ENCODE peak calls at places on chromosomes 1 and 21, in ten cellular contexts. One of them, this sample, is unnamed.

GRCh38 chr1:6083385-6083784 is 37.7 kb downstream of the KCNAB2 start:
- DNase-seq in IMR-90: no peak
- DNase-seq in BE2C: no peak
- DNase-seq in breast epithelium: no peak
- DNase-seq in cardiac muscle cell: no peak
- DNase-seq in choroid plexus epithelial cell: no peak
- DNase-seq in astrocyte of the spinal cord: no peak
- DNase-seq in brain microvascular endothelial cell: no peak
- DNase-seq in CD8-positive, alpha-beta T cell: no peak
- DNase-seq in Caco-2: no peak
- DNase-seq in this sample: no peak

GRCh38 chr1:94993931-94994645 is 67.2 kb upstream of the CNN3 start:
- DNase-seq in IMR-90: no peak
- DNase-seq in BE2C: no peak
- DNase-seq in breast epithelium: no peak
- DNase-seq in cardiac muscle cell: no peak
- DNase-seq in choroid plexus epithelial cell: no peak
- DNase-seq in astrocyte of the spinal cord: no peak
- DNase-seq in brain microvascular endothelial cell: no peak
- DNase-seq in CD8-positive, alpha-beta T cell: no peak
- DNase-seq in Caco-2: no peak
- DNase-seq in this sample: no peak

GRCh38 chr1:52651904-52652303 is 18.9 kb downstream of the SHISAL2A start:
- DNase-seq in IMR-90: no peak
- DNase-seq in BE2C: no peak
- DNase-seq in breast epithelium: no peak
- DNase-seq in cardiac muscle cell: no peak
- DNase-seq in choroid plexus epithelial cell: no peak
- DNase-seq in astrocyte of the spinal cord: no peak
- DNase-seq in brain microvascular endothelial cell: no peak
- DNase-seq in CD8-positive, alpha-beta T cell: no peak
- DNase-seq in Caco-2: peak
- DNase-seq in this sample: no peak

GRCh38 chr1:152185544-152186391 is 26.7 kb upstream of the RPTN start:
- DNase-seq in IMR-90: peak
- DNase-seq in BE2C: peak
- DNase-seq in breast epithelium: peak
- DNase-seq in cardiac muscle cell: no peak
- DNase-seq in choroid plexus epithelial cell: peak
- DNase-seq in astrocyte of the spinal cord: peak
- DNase-seq in brain microvascular endothelial cell: peak
- DNase-seq in CD8-positive, alpha-beta T cell: no peak
- DNase-seq in Caco-2: peak
- DNase-seq in this sample: no peak

GRCh38 chr1:152622803-152623202 is at the start of gene LCE3A:
- DNase-seq in IMR-90: peak
- DNase-seq in BE2C: no peak
- DNase-seq in breast epithelium: no peak
- DNase-seq in cardiac muscle cell: no peak
- DNase-seq in choroid plexus epithelial cell: no peak
- DNase-seq in astrocyte of the spinal cord: no peak
- DNase-seq in brain microvascular endothelial cell: no peak
- DNase-seq in CD8-positive, alpha-beta T cell: no peak
- DNase-seq in Caco-2: no peak
- DNase-seq in this sample: no peak

GRCh38 chr1:152252157-152252556 is 28.2 kb upstream of the HRNR start:
- DNase-seq in IMR-90: no peak
- DNase-seq in BE2C: no peak
- DNase-seq in breast epithelium: no peak
- DNase-seq in cardiac muscle cell: no peak
- DNase-seq in choroid plexus epithelial cell: peak
- DNase-seq in astrocyte of the spinal cord: no peak
- DNase-seq in brain microvascular endothelial cell: peak
- DNase-seq in CD8-positive, alpha-beta T cell: no peak
- DNase-seq in Caco-2: no peak
- DNase-seq in this sample: no peak

GRCh38 chr1:24964811-24965570 is 34.9 kb upstream of the RUNX3 start:
- DNase-seq in IMR-90: peak
- DNase-seq in BE2C: no peak
- DNase-seq in breast epithelium: peak
- DNase-seq in cardiac muscle cell: no peak
- DNase-seq in choroid plexus epithelial cell: peak
- DNase-seq in astrocyte of the spinal cord: peak
- DNase-seq in brain microvascular endothelial cell: peak
- DNase-seq in CD8-positive, alpha-beta T cell: peak
- DNase-seq in Caco-2: no peak
- DNase-seq in this sample: peak

GRCh38 chr1:6185151-6185550 is 5.0 kb upstream of the CHD5 start:
- DNase-seq in IMR-90: peak
- DNase-seq in BE2C: no peak
- DNase-seq in breast epithelium: no peak
- DNase-seq in cardiac muscle cell: no peak
- DNase-seq in choroid plexus epithelial cell: peak
- DNase-seq in astrocyte of the spinal cord: peak
- DNase-seq in brain microvascular endothelial cell: peak
- DNase-seq in CD8-positive, alpha-beta T cell: no peak
- DNase-seq in Caco-2: no peak
- DNase-seq in this sample: no peak

GRCh38 chr21:29347274-29347681 is 48.6 kb downstream of the BACH1 start:
- DNase-seq in IMR-90: peak
- DNase-seq in BE2C: no peak
- DNase-seq in breast epithelium: no peak
- DNase-seq in cardiac muscle cell: no peak
- DNase-seq in choroid plexus epithelial cell: peak
- DNase-seq in astrocyte of the spinal cord: no peak
- DNase-seq in brain microvascular endothelial cell: no peak
- DNase-seq in CD8-positive, alpha-beta T cell: no peak
- DNase-seq in Caco-2: peak
- DNase-seq in this sample: no peak

GRCh38 chr1:144551107-144551542 is 41.6 kb upstream of the PPIAL4F start:
- DNase-seq in IMR-90: no peak
- DNase-seq in BE2C: peak
- DNase-seq in breast epithelium: no peak
- DNase-seq in cardiac muscle cell: no peak
- DNase-seq in choroid plexus epithelial cell: no peak
- DNase-seq in astrocyte of the spinal cord: no peak
- DNase-seq in brain microvascular endothelial cell: no peak
- DNase-seq in CD8-positive, alpha-beta T cell: peak
- DNase-seq in Caco-2: no peak
- DNase-seq in this sample: no peak

GRCh38 chr1:107840746-107841145 is 124.2 kb downstream of the VAV3 start:
- DNase-seq in IMR-90: no peak
- DNase-seq in BE2C: no peak
- DNase-seq in breast epithelium: no peak
- DNase-seq in cardiac muscle cell: no peak
- DNase-seq in choroid plexus epithelial cell: peak
- DNase-seq in astrocyte of the spinal cord: no peak
- DNase-seq in brain microvascular endothelial cell: no peak
- DNase-seq in CD8-positive, alpha-beta T cell: no peak
- DNase-seq in Caco-2: no peak
- DNase-seq in this sample: no peak

GRCh38 chr1:115400426-115400825 is 62.4 kb upstream of the NGF start:
- DNase-seq in IMR-90: no peak
- DNase-seq in BE2C: no peak
- DNase-seq in breast epithelium: no peak
- DNase-seq in cardiac muscle cell: no peak
- DNase-seq in choroid plexus epithelial cell: no peak
- DNase-seq in astrocyte of the spinal cord: no peak
- DNase-seq in brain microvascular endothelial cell: no peak
- DNase-seq in CD8-positive, alpha-beta T cell: no peak
- DNase-seq in Caco-2: no peak
- DNase-seq in this sample: no peak

DNA sequence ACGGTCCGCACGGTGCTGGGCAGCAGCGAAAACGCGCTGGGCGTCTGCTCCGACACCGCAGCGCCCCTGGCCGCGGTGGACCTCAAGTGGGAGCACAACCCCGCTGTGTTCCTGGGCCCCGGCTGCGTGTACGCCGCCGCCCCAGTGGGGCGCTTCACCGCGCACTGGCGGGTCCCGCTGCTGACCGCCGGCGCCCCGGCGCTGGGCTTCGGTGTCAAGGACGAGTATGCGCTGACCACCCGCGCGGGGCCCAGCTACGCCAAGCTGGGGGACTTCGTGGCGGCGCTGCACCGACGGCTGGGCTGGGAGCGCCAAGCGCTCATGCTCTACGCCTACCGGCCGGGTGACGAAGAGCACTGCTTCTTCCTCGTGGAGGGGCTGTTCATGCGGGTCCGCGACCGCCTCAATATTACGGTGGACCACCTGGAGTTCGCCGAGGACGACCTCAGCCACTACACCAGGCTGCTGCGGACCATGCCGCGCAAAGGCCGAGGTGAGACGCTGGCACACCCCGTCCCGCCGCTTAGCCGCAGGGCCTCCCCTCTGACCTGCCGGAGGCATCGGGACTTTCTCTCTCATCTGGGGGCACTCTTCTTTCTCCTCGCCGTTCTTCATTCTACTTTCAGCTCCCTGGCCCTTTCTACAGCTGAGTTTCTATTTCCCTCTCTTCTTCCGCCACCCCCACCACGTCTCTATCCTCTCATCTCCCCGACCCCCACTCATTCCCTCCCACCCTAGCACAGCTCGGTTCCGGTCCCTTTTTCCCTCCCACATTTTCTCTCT is 1.0 kb downstream of the NPR1 start:
- DNase-seq in IMR-90: no peak
- DNase-seq in BE2C: peak
- DNase-seq in breast epithelium: no peak
- DNase-seq in cardiac muscle cell: peak
- DNase-seq in choroid plexus epithelial cell: no peak
- DNase-seq in astrocyte of the spinal cord: no peak
- DNase-seq in brain microvascular endothelial cell: no peak
- DNase-seq in CD8-positive, alpha-beta T cell: peak
- DNase-seq in Caco-2: peak
- DNase-seq in this sample: peak
- TF ChIP-seq CTCF in IMR-90: no peak
- TF ChIP-seq CTCF in BE2C: no peak
- TF ChIP-seq CTCF in breast epithelium: no peak
- TF ChIP-seq CTCF in cardiac muscle cell: peak
- TF ChIP-seq CTCF in choroid plexus epithelial cell: no peak
- TF ChIP-seq CTCF in astrocyte of the spinal cord: peak
- TF ChIP-seq CTCF in brain microvascular endothelial cell: peak
- TF ChIP-seq CTCF in CD8-positive, alpha-beta T cell: peak
- TF ChIP-seq CTCF in Caco-2: no peak
- TF ChIP-seq CTCF in this sample: no peak

GRCh38 chr21:39087238-39087975 is 95.8 kb downstream of the PSMG1 start:
- DNase-seq in IMR-90: no peak
- DNase-seq in BE2C: no peak
- DNase-seq in breast epithelium: no peak
- DNase-seq in cardiac muscle cell: no peak
- DNase-seq in choroid plexus epithelial cell: no peak
- DNase-seq in astrocyte of the spinal cord: peak
- DNase-seq in brain microvascular endothelial cell: no peak
- DNase-seq in CD8-positive, alpha-beta T cell: no peak
- DNase-seq in Caco-2: no peak
- DNase-seq in this sample: no peak

GRCh38 chr21:39086547-39086946 is 96.7 kb downstream of the PSMG1 start:
- DNase-seq in IMR-90: no peak
- DNase-seq in BE2C: no peak
- DNase-seq in breast epithelium: no peak
- DNase-seq in cardiac muscle cell: no peak
- DNase-seq in choroid plexus epithelial cell: no peak
- DNase-seq in astrocyte of the spinal cord: no peak
- DNase-seq in brain microvascular endothelial cell: no peak
- DNase-seq in CD8-positive, alpha-beta T cell: no peak
- DNase-seq in Caco-2: no peak
- DNase-seq in this sample: no peak

GRCh38 chr21:39087976-39088370 is 95.3 kb downstream of the PSMG1 start:
- DNase-seq in IMR-90: no peak
- DNase-seq in BE2C: no peak
- DNase-seq in breast epithelium: no peak
- DNase-seq in cardiac muscle cell: no peak
- DNase-seq in choroid plexus epithelial cell: no peak
- DNase-seq in astrocyte of the spinal cord: no peak
- DNase-seq in brain microvascular endothelial cell: no peak
- DNase-seq in CD8-positive, alpha-beta T cell: no peak
- DNase-seq in Caco-2: no peak
- DNase-seq in this sample: no peak

GRCh38 chr21:39085843-39086415 is 97.3 kb downstream of the PSMG1 start:
- DNase-seq in IMR-90: no peak
- DNase-seq in BE2C: no peak
- DNase-seq in breast epithelium: no peak
- DNase-seq in cardiac muscle cell: no peak
- DNase-seq in choroid plexus epithelial cell: no peak
- DNase-seq in astrocyte of the spinal cord: no peak
- DNase-seq in brain microvascular endothelial cell: no peak
- DNase-seq in CD8-positive, alpha-beta T cell: no peak
- DNase-seq in Caco-2: no peak
- DNase-seq in this sample: no peak

DNA sequence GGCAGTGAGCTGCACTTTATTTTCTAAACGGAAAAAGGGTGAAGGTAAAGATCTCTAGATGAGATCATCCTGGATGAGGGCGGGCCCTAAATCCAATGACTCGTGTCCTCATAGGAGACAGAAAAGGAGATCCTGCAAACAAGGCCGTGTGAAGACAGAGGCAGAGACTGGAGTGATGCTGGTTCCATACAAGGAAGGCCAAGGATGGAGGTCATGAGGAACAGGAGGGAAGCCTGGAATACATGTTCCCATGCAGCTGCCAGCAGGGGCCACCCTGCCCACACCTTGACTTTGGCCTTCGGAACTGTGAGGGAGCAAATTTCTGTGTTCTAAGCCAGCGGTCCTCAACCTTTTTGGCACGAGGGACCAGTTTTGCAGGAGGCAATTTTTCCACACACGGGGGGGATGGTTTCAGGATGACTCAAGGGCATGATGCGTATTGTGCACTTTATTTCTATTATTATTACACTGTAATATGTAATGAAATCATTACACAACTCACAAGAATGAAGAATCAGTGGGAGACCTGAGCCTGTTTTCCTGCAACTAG is 94.3 kb downstream of the PSMG1 start:
- DNase-seq in IMR-90: peak
- DNase-seq in BE2C: no peak
- DNase-seq in breast epithelium: no peak
- DNase-seq in cardiac muscle cell: no peak
- DNase-seq in choroid plexus epithelial cell: peak
- DNase-seq in astrocyte of the spinal cord: peak
- DNase-seq in brain microvascular endothelial cell: peak
- DNase-seq in CD8-positive, alpha-beta T cell: no peak
- DNase-seq in Caco-2: no peak
- DNase-seq in this sample: no peak
- TF ChIP-seq CTCF in IMR-90: no peak
- TF ChIP-seq CTCF in BE2C: peak
- TF ChIP-seq CTCF in breast epithelium: no peak
- TF ChIP-seq CTCF in cardiac muscle cell: peak
- TF ChIP-seq CTCF in choroid plexus epithelial cell: peak
- TF ChIP-seq CTCF in astrocyte of the spinal cord: peak
- TF ChIP-seq CTCF in brain microvascular endothelial cell: peak
- TF ChIP-seq CTCF in CD8-positive, alpha-beta T cell: no peak
- TF ChIP-seq CTCF in Caco-2: no peak
- TF ChIP-seq CTCF in this sample: peak

GRCh38 chr1:174726167-174726879 is 273.4 kb upstream of the CACYBP start:
- DNase-seq in IMR-90: peak
- DNase-seq in BE2C: no peak
- DNase-seq in breast epithelium: no peak
- DNase-seq in cardiac muscle cell: peak
- DNase-seq in choroid plexus epithelial cell: peak
- DNase-seq in astrocyte of the spinal cord: peak
- DNase-seq in brain microvascular endothelial cell: no peak
- DNase-seq in CD8-positive, alpha-beta T cell: no peak
- DNase-seq in Caco-2: peak
- DNase-seq in this sample: no peak
- TF ChIP-seq CTCF in IMR-90: peak
- TF ChIP-seq CTCF in BE2C: peak
- TF ChIP-seq CTCF in breast epithelium: no peak
- TF ChIP-seq CTCF in cardiac muscle cell: peak
- TF ChIP-seq CTCF in choroid plexus epithelial cell: peak
- TF ChIP-seq CTCF in astrocyte of the spinal cord: peak
- TF ChIP-seq CTCF in brain microvascular endothelial cell: peak
- TF ChIP-seq CTCF in CD8-positive, alpha-beta T cell: peak
- TF ChIP-seq CTCF in Caco-2: peak
- TF ChIP-seq CTCF in this sample: peak

GRCh38 chr21:25350056-25350455 is 257.2 kb downstream of the MRPL39 start:
- DNase-seq in IMR-90: peak
- DNase-seq in BE2C: peak
- DNase-seq in breast epithelium: no peak
- DNase-seq in cardiac muscle cell: peak
- DNase-seq in choroid plexus epithelial cell: peak
- DNase-seq in astrocyte of the spinal cord: peak
- DNase-seq in brain microvascular endothelial cell: peak
- DNase-seq in CD8-positive, alpha-beta T cell: no peak
- DNase-seq in Caco-2: peak
- DNase-seq in this sample: no peak
- TF ChIP-seq CTCF in IMR-90: peak
- TF ChIP-seq CTCF in BE2C: peak
- TF ChIP-seq CTCF in breast epithelium: no peak
- TF ChIP-seq CTCF in cardiac muscle cell: peak
- TF ChIP-seq CTCF in choroid plexus epithelial cell: peak
- TF ChIP-seq CTCF in astrocyte of the spinal cord: peak
- TF ChIP-seq CTCF in brain microvascular endothelial cell: peak
- TF ChIP-seq CTCF in CD8-positive, alpha-beta T cell: no peak
- TF ChIP-seq CTCF in Caco-2: peak
- TF ChIP-seq CTCF in this sample: peak